ENCODE peak calls at places on chromosomes 13 and 19, in seven cellular contexts. V, R, J, Q, M, S and L are unnamed samples.

GRCh38 chr19:1859319-1859718 is 4.1 kb downstream of the KLF16 start:
- DNase-seq in V (no peak), R (no peak), J (no peak), Q (no peak), M (no peak), S (no peak), L (no peak)

GRCh38 chr13:110644892-110645521 is 29.7 kb downstream of the NAXD start:
- DNase-seq in V (no peak), R (peak; percentile 65), J (peak; percentile 28), Q (peak; percentile 82), M (peak; percentile 67), S (no peak), L (peak; percentile 92)

GRCh38 chr13:50631041-50631440 is 212.5 kb downstream of the DLEU7 start:
- DNase-seq in V (no peak), R (no peak), J (no peak), Q (no peak), M (no peak), S (no peak), L (peak; percentile 57)

GRCh38 chr19:676007-676342 is 217 bp upstream of the FSTL3 start:
- DNase-seq in V (no peak), R (peak; percentile 62), J (no peak), Q (no peak), M (no peak), S (no peak), L (no peak)

GRCh38 chr19:40576181-40576584 is 490 bp upstream of the SHKBP1 start:
- DNase-seq in V (no peak), R (no peak), J (no peak), Q (no peak), M (no peak), S (no peak), L (no peak)

GRCh38 chr19:55452381-55453325 is 8.8 kb downstream of the ISOC2 start:
- DNase-seq in V (no peak), R (peak; percentile 66), J (peak; percentile 68), Q (peak; percentile 85), M (peak; percentile 67), S (peak; percentile 47), L (peak; percentile 96)

GRCh38 chr13:95100525-95101121 is 200.6 kb downstream of the ABCC4 start:
- DNase-seq in V (peak; percentile 25), R (no peak), J (peak; percentile 89), Q (no peak), M (no peak), S (no peak), L (no peak)

GRCh38 chr13:20728579-20729300 is 25.2 kb downstream of the IL17D start:
- DNase-seq in V (no peak), R (no peak), J (no peak), Q (no peak), M (no peak), S (no peak), L (no peak)

GRCh38 chr13:99981115-99982020 is at the start of gene ZIC2:
- DNase-seq in V (no peak), R (no peak), J (peak; percentile 50), Q (peak; percentile 59), M (no peak), S (no peak), L (peak; percentile 84)

GRCh38 chr13:83798731-83799130 is 83.5 kb downstream of the SLITRK1 start:
- DNase-seq in V (no peak), R (no peak), J (peak; percentile 35), Q (no peak), M (no peak), S (no peak), L (no peak)

GRCh38 chr19:45152504-45153338 is 8.1 kb downstream of the NKPD1 start:
- DNase-seq in V (no peak), R (peak; percentile 49), J (peak; percentile 31), Q (peak; percentile 39), M (peak; percentile 77), S (no peak), L (no peak)